ENCODE peak calls at places on chromosomes 6 and 20, in four cellular contexts. D is WTC11, T is HepG2, A is K562. U is an unnamed sample.

GRCh38 chr6:129785081-129785755 is 75.2 kb upstream of the ARHGAP18 start:
- DNase-seq in D (no peak), T (no peak), A (no peak), U (no peak)

GRCh38 chr20:58140787-58141396 is 87.6 kb downstream of the ANKRD60 start:
- DNase-seq in D (no peak), T (no peak), A (no peak), U (no peak)

GRCh38 chr20:24289737-24290481 is 179.5 kb upstream of the SYNDIG1 start:
- DNase-seq in D (no peak), T (no peak), A (no peak), U (no peak)

GRCh38 chr6:21395121-21395520 is 198.4 kb upstream of the SOX4 start:
- DNase-seq in D (no peak), T (no peak), A (no peak), U (no peak)

GRCh38 chr6:13760948-13761347 is 49.3 kb upstream of the RANBP9 start:
- DNase-seq in D (no peak), T (no peak), A (no peak), U (no peak)

GRCh38 chr6:21899708-21900107 is 306.2 kb downstream of the SOX4 start:
- DNase-seq in D (no peak), T (no peak), A (no peak), U (no peak)

GRCh38 chr20:906703-907102 is 9.4 kb downstream of the ANGPT4 start:
- DNase-seq in D (no peak), T (no peak), A (no peak), U (no peak)

GRCh38 chr20:61531553-61532345 is 279.7 kb downstream of the CDH4 start:
- DNase-seq in D (no peak), T (no peak), A (no peak), U (no peak)

GRCh38 chr6:146202570-146202969 is 173.7 kb downstream of the GRM1 start:
- DNase-seq in D (no peak), T (no peak), A (no peak), U (no peak)

GRCh38 chr20:61931476-61932198 is 134.0 kb downstream of the TAF4 start:
- DNase-seq in D (no peak), T (no peak), A (no peak), U (no peak)

GRCh38 chr20:62924567-62925419 is 1.5 kb downstream of the DIDO1 start:
- DNase-seq in D (no peak), T (peak; percentile 56), A (no peak), U (no peak)

GRCh38 chr6:44058617-44059358 is 68.5 kb downstream of the MRPL14 start:
- DNase-seq in D (no peak), T (peak; percentile 88), A (peak; percentile 98), U (no peak)

GRCh38 chr20:62732356-62732755 is 23.7 kb downstream of the NTSR1 start:
- DNase-seq in D (no peak), T (no peak), A (no peak), U (no peak)

GRCh38 chr6:153012856-153013255 is 10.3 kb upstream of the MTRF1L start:
- DNase-seq in D (no peak), T (no peak), A (no peak), U (no peak)

GRCh38 chr6:125153541-125154183 is at the start of gene TPD52L1:
- DNase-seq in D (peak; percentile 83), T (peak; percentile 66), A (peak; percentile 87), U (peak; percentile 89)

GRCh38 chr6:136677822-136678221 is 114.5 kb downstream of the MAP3K5 start:
- DNase-seq in D (no peak), T (no peak), A (no peak), U (no peak)

DNA sequence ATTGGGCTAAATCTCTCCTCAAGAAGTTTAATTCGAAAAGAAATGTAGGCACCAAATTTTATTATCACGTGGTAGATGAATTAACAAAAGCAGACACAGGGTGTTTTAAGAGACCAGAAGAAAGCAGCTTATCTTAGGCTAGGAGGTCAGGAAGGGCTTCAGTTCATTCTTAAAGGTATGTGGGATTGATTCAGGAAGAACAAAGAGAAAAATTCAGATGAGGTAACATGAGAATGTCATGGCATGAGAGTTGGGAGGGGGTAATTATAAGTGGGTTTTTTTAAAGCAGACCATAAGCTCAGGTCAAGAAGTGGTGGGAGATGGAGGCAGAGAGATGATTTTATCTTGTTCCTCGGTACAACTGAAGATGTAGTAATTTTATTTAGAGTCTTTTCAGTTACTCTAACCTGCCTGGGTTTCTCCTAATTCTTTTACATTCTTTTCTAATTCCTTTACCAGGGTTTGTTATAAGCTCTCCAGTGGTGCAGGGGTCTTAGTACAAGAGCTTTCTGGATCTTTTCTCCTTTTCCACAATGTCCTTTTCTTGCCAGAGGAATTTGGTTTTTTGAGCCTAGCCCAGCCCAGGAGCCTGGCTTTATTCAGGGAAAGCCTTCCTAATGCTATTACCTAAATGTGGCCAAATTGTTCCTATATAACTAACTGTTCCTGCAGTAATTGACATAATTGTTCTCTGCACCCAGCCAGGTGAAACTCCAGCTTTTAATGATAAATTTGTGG is 474.1 kb upstream of the BTBD3 start:
- DNase-seq in D (no peak), T (no peak), A (no peak), U (no peak)
- TF ChIP-seq ELF4 in D (no peak), T (no peak), A (no peak), U (no peak)

GRCh38 chr20:50215101-50215500 is 24.5 kb downstream of the CEBPB start:
- DNase-seq in D (no peak), T (no peak), A (no peak), U (no peak)
- TF ChIP-seq SP1 in D (no peak), T (no peak), A (no peak), U (no peak)

DNA sequence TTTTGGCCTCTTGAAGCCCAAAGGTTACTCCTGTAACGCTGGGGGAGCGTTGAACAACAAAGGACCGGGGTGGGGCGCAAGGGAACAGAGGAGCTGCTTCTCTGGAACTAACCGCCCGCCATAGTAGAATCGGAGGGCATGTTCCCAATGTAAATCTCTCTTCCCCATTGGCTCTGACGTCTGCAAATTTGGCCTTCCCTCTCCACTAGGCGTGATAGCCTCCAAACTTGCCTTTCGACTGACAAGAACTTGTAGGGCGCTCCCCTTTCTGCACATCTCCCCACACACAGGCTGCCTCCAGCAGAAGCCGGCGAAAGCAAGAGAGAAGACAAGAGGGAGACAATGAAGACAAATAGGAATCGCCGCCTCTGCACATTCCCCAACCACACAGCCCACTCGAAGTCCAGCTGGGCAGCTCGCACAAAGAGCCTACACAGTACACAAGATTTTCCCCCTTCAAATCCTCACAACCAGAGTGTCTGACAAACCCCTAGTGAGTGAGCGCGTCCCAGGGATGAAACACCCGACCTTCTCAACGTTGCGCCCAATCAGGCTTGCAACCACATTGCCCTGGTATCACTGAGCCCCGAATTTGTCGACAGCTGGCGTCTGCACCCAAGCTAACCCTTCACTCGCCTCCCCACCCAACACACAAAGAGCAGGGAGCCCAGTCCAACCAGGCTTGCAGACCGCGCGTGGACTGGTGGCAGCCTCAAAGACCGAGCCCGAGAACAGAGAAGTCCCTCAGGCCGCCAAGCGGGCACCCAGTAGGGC is 1.5 kb upstream of the COL12A1 start:
- DNase-seq in D (peak; percentile 29), T (no peak), A (no peak), U (no peak)
- TF ChIP-seq ELF4 in D (no peak), T (no peak), A (no peak), U (no peak)

DNA sequence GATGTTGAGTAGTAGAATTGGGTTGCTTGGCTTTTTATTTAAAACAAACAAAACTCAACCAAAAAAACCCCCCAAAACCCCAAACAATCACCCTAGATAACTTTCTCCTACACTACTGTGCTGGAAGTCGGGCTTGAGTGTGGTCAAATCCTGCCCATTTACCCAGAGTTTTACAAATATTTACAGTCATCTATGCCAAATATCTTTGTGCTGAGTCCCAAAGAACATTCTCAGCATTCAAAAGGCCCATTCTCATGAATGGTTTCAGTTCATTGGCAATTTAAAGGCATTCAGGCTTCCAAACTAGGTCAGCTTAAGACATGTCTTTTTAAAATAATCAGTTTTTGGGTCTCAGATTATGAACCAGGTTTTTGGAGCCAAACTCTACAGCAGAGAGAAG is 1.8 kb downstream of the RNF144B start:
- DNase-seq in D (no peak), T (peak; percentile 82), A (no peak), U (no peak)
- TF ChIP-seq SP1 in D (no peak), T (no peak), A (no peak), U (no peak)

GRCh38 chr6:5146396-5146795 is 61.3 kb downstream of the PPP1R3G start:
- DNase-seq in D (no peak), T (no peak), A (no peak), U (no peak)
- TF ChIP-seq ELF4 in D (no peak), T (no peak), A (no peak), U (no peak)

DNA sequence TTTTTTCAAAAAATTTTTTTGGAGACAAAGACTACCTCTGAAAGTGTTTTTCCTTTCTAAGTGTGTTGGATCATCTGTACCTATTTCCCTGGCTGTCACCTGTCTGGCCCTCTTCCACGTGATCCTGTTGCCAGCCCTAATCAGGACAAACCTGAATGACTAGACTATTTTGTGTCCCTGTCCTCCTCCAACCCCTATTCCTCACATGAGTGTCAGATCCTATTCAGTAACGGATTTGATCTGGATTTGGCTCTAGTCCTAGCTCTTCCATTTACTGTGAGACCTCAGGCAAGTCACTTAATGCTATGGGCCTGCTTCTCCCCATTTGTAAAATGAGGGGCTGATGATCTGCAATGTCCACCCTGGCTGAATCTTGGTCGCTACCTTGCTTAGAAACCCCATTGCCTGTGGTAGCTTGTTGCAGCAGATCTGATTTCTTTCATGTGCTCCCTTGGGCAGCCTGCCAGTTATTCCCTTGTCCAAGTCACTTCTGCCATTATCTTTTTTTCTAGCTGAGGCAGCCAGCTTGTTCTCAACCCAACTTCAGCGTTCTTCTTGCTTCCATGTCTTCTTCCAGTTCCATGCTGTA is 4.8 kb downstream of the PHF20 start:
- DNase-seq in D (no peak), T (no peak), A (peak; percentile 17), U (no peak)
- TF ChIP-seq SP1 in D (no peak), T (no peak), A (no peak), U (no peak)